ENCODE peak calls at places on chromosomes 4 and X, in five cellular contexts. One of them, this sample, is unnamed.

GRCh38 chr4:121666091-121666679 is 30.6 kb downstream of the ANXA5 start:
- DNase-seq in AG04450: no peak
- DNase-seq in fibroblast of lung: no peak
- DNase-seq in cardiac fibroblast: peak; percentile 16
- DNase-seq in astrocyte of the spinal cord: no peak
- DNase-seq in this sample: no peak

GRCh38 chr4:41613782-41614181 is 75.8 kb downstream of the LIMCH1 start:
- DNase-seq in astrocyte of the spinal cord: no peak
- DNase-seq in fibroblast of lung: peak; percentile 53
- DNase-seq in AG04450: no peak
- DNase-seq in cardiac fibroblast: no peak
- DNase-seq in this sample: no peak

GRCh38 chr4:75909331-75909844 is 7.1 kb upstream of the PPEF2 start:
- DNase-seq in astrocyte of the spinal cord: no peak
- DNase-seq in fibroblast of lung: no peak
- DNase-seq in cardiac fibroblast: no peak
- DNase-seq in AG04450: no peak
- DNase-seq in this sample: no peak

GRCh38 chr4:159508917-159509500 is 406.1 kb downstream of the RAPGEF2 start:
- DNase-seq in AG04450: no peak
- DNase-seq in fibroblast of lung: peak; percentile 88
- DNase-seq in astrocyte of the spinal cord: peak; percentile 85
- DNase-seq in cardiac fibroblast: peak; percentile 30
- DNase-seq in this sample: no peak

GRCh38 chr4:38958453-38958852 is 73.8 kb downstream of the TMEM156 start:
- DNase-seq in cardiac fibroblast: peak; percentile 38
- DNase-seq in AG04450: no peak
- DNase-seq in fibroblast of lung: no peak
- DNase-seq in astrocyte of the spinal cord: peak; percentile 58
- DNase-seq in this sample: no peak

GRCh38 chrX:111680988-111681779 is at the start of gene ALG13:
- DNase-seq in fibroblast of lung: peak; percentile 86
- DNase-seq in astrocyte of the spinal cord: peak; percentile 91
- DNase-seq in cardiac fibroblast: peak; percentile 95
- DNase-seq in AG04450: peak; percentile 63
- DNase-seq in this sample: peak; percentile 60

GRCh38 chrX:69153060-69153730 is 12.1 kb downstream of the PJA1 start:
- DNase-seq in fibroblast of lung: no peak
- DNase-seq in AG04450: no peak
- DNase-seq in cardiac fibroblast: peak; percentile 77
- DNase-seq in astrocyte of the spinal cord: no peak
- DNase-seq in this sample: no peak

GRCh38 chrX:6311540-6311939 is 82.9 kb upstream of the NLGN4X start:
- DNase-seq in astrocyte of the spinal cord: no peak
- DNase-seq in cardiac fibroblast: no peak
- DNase-seq in AG04450: no peak
- DNase-seq in fibroblast of lung: no peak
- DNase-seq in this sample: no peak

GRCh38 chr4:47719576-47719975 is 118.3 kb downstream of the CORIN start:
- DNase-seq in cardiac fibroblast: no peak
- DNase-seq in AG04450: no peak
- DNase-seq in fibroblast of lung: no peak
- DNase-seq in astrocyte of the spinal cord: no peak
- DNase-seq in this sample: no peak

GRCh38 chrX:44507292-44507691 is 35.4 kb downstream of the FUNDC1 start:
- DNase-seq in fibroblast of lung: no peak
- DNase-seq in astrocyte of the spinal cord: no peak
- DNase-seq in AG04450: no peak
- DNase-seq in cardiac fibroblast: no peak
- DNase-seq in this sample: no peak

GRCh38 chrX:17705211-17705610 is 32.1 kb upstream of the SCML1 start:
- DNase-seq in fibroblast of lung: no peak
- DNase-seq in AG04450: no peak
- DNase-seq in cardiac fibroblast: no peak
- DNase-seq in astrocyte of the spinal cord: no peak
- DNase-seq in this sample: no peak

GRCh38 chr4:140839396-140839795 is 83.2 kb upstream of the TBC1D9 start:
- DNase-seq in cardiac fibroblast: no peak
- DNase-seq in astrocyte of the spinal cord: no peak
- DNase-seq in AG04450: no peak
- DNase-seq in fibroblast of lung: no peak
- DNase-seq in this sample: no peak

GRCh38 chrX:115521717-115522116 is 39.3 kb upstream of the PLS3 start:
- DNase-seq in fibroblast of lung: no peak
- DNase-seq in cardiac fibroblast: peak; percentile 26
- DNase-seq in AG04450: no peak
- DNase-seq in astrocyte of the spinal cord: no peak
- DNase-seq in this sample: no peak

GRCh38 chr4:27886075-27886474 is 1025.4 kb downstream of the STIM2 start:
- DNase-seq in AG04450: no peak
- DNase-seq in astrocyte of the spinal cord: no peak
- DNase-seq in fibroblast of lung: no peak
- DNase-seq in cardiac fibroblast: no peak
- DNase-seq in this sample: no peak

GRCh38 chr4:43337707-43338106 is 445.2 kb downstream of the GRXCR1 start:
- DNase-seq in astrocyte of the spinal cord: peak; percentile 49
- DNase-seq in fibroblast of lung: peak; percentile 82
- DNase-seq in cardiac fibroblast: no peak
- DNase-seq in AG04450: no peak
- DNase-seq in this sample: no peak

GRCh38 chr4:165191814-165192499 is 15.4 kb upstream of the KLHL2 start:
- DNase-seq in fibroblast of lung: no peak
- DNase-seq in AG04450: no peak
- DNase-seq in astrocyte of the spinal cord: no peak
- DNase-seq in cardiac fibroblast: no peak
- DNase-seq in this sample: no peak

GRCh38 chr4:53646792-53647191 is 55.5 kb upstream of the LNX1 start:
- DNase-seq in cardiac fibroblast: no peak
- DNase-seq in fibroblast of lung: no peak
- DNase-seq in astrocyte of the spinal cord: no peak
- DNase-seq in AG04450: no peak
- DNase-seq in this sample: no peak

GRCh38 chrX:115553171-115553570 is 7.8 kb upstream of the PLS3 start:
- DNase-seq in fibroblast of lung: no peak
- DNase-seq in AG04450: no peak
- DNase-seq in astrocyte of the spinal cord: no peak
- DNase-seq in cardiac fibroblast: no peak
- DNase-seq in this sample: no peak

GRCh38 chr4:105139646-105140045 is 7.0 kb upstream of the TET2 start:
- DNase-seq in fibroblast of lung: no peak
- DNase-seq in cardiac fibroblast: peak; percentile 64
- DNase-seq in AG04450: no peak
- DNase-seq in astrocyte of the spinal cord: no peak
- DNase-seq in this sample: no peak

GRCh38 chrX:154526901-154527675 is 11.1 kb upstream of the FAM3A start:
- DNase-seq in astrocyte of the spinal cord: peak; percentile 78
- DNase-seq in AG04450: no peak
- DNase-seq in fibroblast of lung: peak; percentile 73
- DNase-seq in cardiac fibroblast: peak; percentile 88
- DNase-seq in this sample: no peak

GRCh38 chr4:95285797-95286196 is 263.0 kb downstream of the UNC5C start:
- DNase-seq in astrocyte of the spinal cord: no peak
- DNase-seq in fibroblast of lung: no peak
- DNase-seq in cardiac fibroblast: no peak
- DNase-seq in AG04450: no peak
- DNase-seq in this sample: no peak

GRCh38 chr4:176775326-176775725 is 17.4 kb downstream of the VEGFC start:
- DNase-seq in astrocyte of the spinal cord: no peak
- DNase-seq in AG04450: no peak
- DNase-seq in fibroblast of lung: peak; percentile 34
- DNase-seq in cardiac fibroblast: peak; percentile 43
- DNase-seq in this sample: no peak

GRCh38 chr4:15457401-15458201 is 12.1 kb upstream of the CC2D2A start:
- DNase-seq in astrocyte of the spinal cord: peak; percentile 79
- DNase-seq in fibroblast of lung: peak; percentile 69
- DNase-seq in AG04450: no peak
- DNase-seq in cardiac fibroblast: peak; percentile 86
- DNase-seq in this sample: no peak

GRCh38 chr4:141196227-141196928 is 24.3 kb upstream of the ZNF330 start:
- DNase-seq in fibroblast of lung: no peak
- DNase-seq in AG04450: no peak
- DNase-seq in cardiac fibroblast: no peak
- DNase-seq in astrocyte of the spinal cord: no peak
- DNase-seq in this sample: no peak

GRCh38 chr4:124079174-124079780 is 633.3 kb downstream of the ANKRD50 start:
- DNase-seq in cardiac fibroblast: peak; percentile 42
- DNase-seq in astrocyte of the spinal cord: peak; percentile 21
- DNase-seq in fibroblast of lung: peak; percentile 74
- DNase-seq in AG04450: no peak
- DNase-seq in this sample: no peak

GRCh38 chr4:184764601-184765000 is 30.7 kb upstream of the CENPU start:
- DNase-seq in AG04450: no peak
- DNase-seq in fibroblast of lung: no peak
- DNase-seq in astrocyte of the spinal cord: no peak
- DNase-seq in cardiac fibroblast: no peak
- DNase-seq in this sample: no peak

GRCh38 chr4:73707918-73708577 is 32.3 kb upstream of the CXCL8 start:
- DNase-seq in astrocyte of the spinal cord: peak; percentile 93
- DNase-seq in cardiac fibroblast: peak; percentile 92
- DNase-seq in AG04450: peak; percentile 60
- DNase-seq in fibroblast of lung: peak; percentile 97
- DNase-seq in this sample: peak; percentile 55

GRCh38 chr4:152935138-152935537 is 985 bp upstream of the FHDC1 start:
- DNase-seq in AG04450: no peak
- DNase-seq in fibroblast of lung: no peak
- DNase-seq in astrocyte of the spinal cord: no peak
- DNase-seq in cardiac fibroblast: no peak
- DNase-seq in this sample: no peak

GRCh38 chrX:12947545-12948235 is 27.2 kb upstream of the TMSB4X start:
- DNase-seq in AG04450: no peak
- DNase-seq in cardiac fibroblast: no peak
- DNase-seq in fibroblast of lung: no peak
- DNase-seq in astrocyte of the spinal cord: no peak
- DNase-seq in this sample: no peak

DNA sequence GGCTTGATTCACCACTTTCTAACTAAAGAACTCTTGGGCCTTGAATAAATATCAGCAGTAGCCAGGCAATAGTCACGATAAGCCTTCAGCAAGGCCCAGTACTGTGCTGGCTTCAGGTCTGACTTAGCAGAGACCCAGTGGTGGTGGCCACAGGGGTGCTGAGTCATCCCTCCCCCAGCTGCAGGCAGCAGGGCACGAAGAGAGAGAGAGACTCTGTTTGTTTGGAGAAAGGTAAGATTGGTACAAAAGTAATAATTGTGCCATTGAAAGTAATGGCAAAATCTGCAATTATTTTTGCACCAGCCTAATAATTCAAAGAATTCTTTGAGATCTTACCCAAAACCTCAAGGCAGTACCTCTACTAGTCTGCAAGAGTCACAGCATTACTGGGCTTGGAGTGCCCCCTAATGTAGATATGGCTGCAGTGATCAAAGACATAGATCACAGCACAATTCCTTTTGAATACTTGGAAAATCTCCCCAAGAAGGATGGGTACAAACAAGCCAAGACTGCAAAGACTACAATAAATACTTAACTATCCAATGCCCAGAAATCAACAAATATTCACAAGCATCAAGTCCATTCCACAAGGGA is 159.5 kb upstream of the USP38 start:
- DNase-seq in cardiac fibroblast: peak; percentile 31
- DNase-seq in AG04450: no peak
- DNase-seq in fibroblast of lung: peak; percentile 68
- DNase-seq in astrocyte of the spinal cord: peak; percentile 65
- DNase-seq in this sample: no peak
- TF ChIP-seq CTCF in cardiac fibroblast: peak; percentile 35
- TF ChIP-seq CTCF in AG04450: peak; percentile 43
- TF ChIP-seq CTCF in fibroblast of lung: peak; percentile 36
- TF ChIP-seq CTCF in astrocyte of the spinal cord: peak; percentile 29
- TF ChIP-seq CTCF in this sample: no peak

GRCh38 chr4:7168106-7168505 is 24.2 kb upstream of the SORCS2 start:
- DNase-seq in cardiac fibroblast: no peak
- DNase-seq in fibroblast of lung: no peak
- DNase-seq in AG04450: no peak
- DNase-seq in astrocyte of the spinal cord: no peak
- DNase-seq in this sample: no peak
- TF ChIP-seq CTCF in cardiac fibroblast: no peak
- TF ChIP-seq CTCF in fibroblast of lung: no peak
- TF ChIP-seq CTCF in AG04450: no peak
- TF ChIP-seq CTCF in astrocyte of the spinal cord: no peak
- TF ChIP-seq CTCF in this sample: no peak

DNA sequence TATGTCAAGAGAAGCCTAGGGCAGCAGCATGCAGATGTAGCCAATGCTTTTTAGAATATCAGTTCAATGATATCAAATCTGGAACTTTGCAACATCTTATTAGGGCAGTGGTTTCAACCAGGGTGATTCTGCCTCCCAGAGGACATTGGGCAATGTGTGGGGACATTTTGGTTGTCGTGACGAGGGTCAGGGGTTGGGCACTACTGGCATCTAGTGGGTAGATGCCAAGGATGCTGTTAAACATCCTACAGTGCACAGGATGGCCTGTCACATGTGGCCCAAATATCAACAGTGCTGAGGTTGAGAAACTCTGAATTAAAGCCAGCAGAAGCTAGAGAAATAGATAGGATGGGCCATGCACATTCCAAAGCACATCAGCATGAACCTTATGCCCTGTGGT is 152.3 kb downstream of the AMELX start:
- DNase-seq in fibroblast of lung: no peak
- DNase-seq in astrocyte of the spinal cord: no peak
- DNase-seq in cardiac fibroblast: no peak
- DNase-seq in AG04450: no peak
- DNase-seq in this sample: no peak
- TF ChIP-seq CTCF in fibroblast of lung: no peak
- TF ChIP-seq CTCF in astrocyte of the spinal cord: no peak
- TF ChIP-seq CTCF in cardiac fibroblast: no peak
- TF ChIP-seq CTCF in AG04450: no peak
- TF ChIP-seq CTCF in this sample: no peak

GRCh38 chr4:99998062-99998880 is 48.2 kb upstream of the H2AZ1 start:
- DNase-seq in cardiac fibroblast: peak; percentile 55
- DNase-seq in AG04450: no peak
- DNase-seq in fibroblast of lung: peak; percentile 54
- DNase-seq in astrocyte of the spinal cord: peak; percentile 71
- DNase-seq in this sample: no peak
- TF ChIP-seq CTCF in cardiac fibroblast: peak; percentile 9
- TF ChIP-seq CTCF in AG04450: peak; percentile 55
- TF ChIP-seq CTCF in fibroblast of lung: peak; percentile 28
- TF ChIP-seq CTCF in astrocyte of the spinal cord: peak; percentile 41
- TF ChIP-seq CTCF in this sample: no peak